ENCODE peak calls at places on chromosomes 7 and 10, in seven cellular contexts. Y is astrocyte of the spinal cord, D is RWPE2, L is H1, V is heart right ventricle, B is right cardiac atrium, C is body of pancreas. O is an unnamed sample.

GRCh38 chr7:112995091-112995824 is 91.4 kb downstream of the GPR85 start:
- DNase-seq in Y (peak), D (no peak), L (no peak), V (peak), B (peak), C (no peak), O (no peak)

GRCh38 chr7:156854654-156855053 is 38.3 kb downstream of the LMBR1 start:
- DNase-seq in Y (no peak), D (no peak), L (no peak), V (no peak), B (no peak), C (no peak), O (no peak)

GRCh38 chr7:107463139-107464078 is 6.4 kb upstream of the GPR22 start:
- DNase-seq in Y (peak), D (no peak), L (peak), V (peak), B (peak), C (peak), O (peak)

GRCh38 chr10:125129076-125129458 is 31.3 kb downstream of the CTBP2 start:
- DNase-seq in Y (no peak), D (no peak), L (no peak), V (no peak), B (no peak), C (no peak), O (no peak)

GRCh38 chr7:134766779-134767566 is 12.5 kb upstream of the CALD1 start:
- DNase-seq in Y (peak), D (no peak), L (no peak), V (no peak), B (peak), C (no peak), O (no peak)

GRCh38 chr10:46285966-46286620 is 704 bp upstream of the ANTXRL start:
- DNase-seq in Y (no peak), D (peak), L (no peak), V (no peak), B (no peak), C (no peak), O (peak)

GRCh38 chr7:32515890-32516550 is 20.7 kb downstream of the AVL9 start:
- DNase-seq in Y (peak), D (no peak), L (no peak), V (no peak), B (no peak), C (no peak), O (no peak)

GRCh38 chr10:102744374-102745051 is 765 bp downstream of the WBP1L start:
- DNase-seq in Y (peak), D (no peak), L (no peak), V (no peak), B (peak), C (peak), O (no peak)

GRCh38 chr10:89147256-89147655 is 59.9 kb downstream of the CH25H start:
- DNase-seq in Y (peak), D (no peak), L (no peak), V (no peak), B (no peak), C (no peak), O (no peak)

GRCh38 chr10:75613685-75614587 is 182.5 kb downstream of the LRMDA start:
- DNase-seq in Y (no peak), D (no peak), L (no peak), V (no peak), B (no peak), C (no peak), O (no peak)

GRCh38 chr10:125162181-125162906 is 2.0 kb upstream of the CTBP2 start:
- DNase-seq in Y (no peak), D (no peak), L (no peak), V (no peak), B (no peak), C (no peak), O (no peak)

GRCh38 chr10:22433875-22434274 is 88.6 kb downstream of the SPAG6 start:
- DNase-seq in Y (peak), D (no peak), L (no peak), V (no peak), B (no peak), C (no peak), O (no peak)

GRCh38 chr7:149027560-149028345 is 552 bp downstream of the PDIA4 start:
- DNase-seq in Y (peak), D (no peak), L (no peak), V (no peak), B (no peak), C (no peak), O (no peak)

GRCh38 chr7:2358968-2359527 is 4.4 kb downstream of the EIF3B start:
- DNase-seq in Y (no peak), D (no peak), L (no peak), V (no peak), B (no peak), C (no peak), O (peak)

GRCh38 chr10:62175256-62175655 is 93.4 kb downstream of the RTKN2 start:
- DNase-seq in Y (no peak), D (no peak), L (no peak), V (no peak), B (no peak), C (no peak), O (no peak)

GRCh38 chr7:45089314-45089891 is 634 bp upstream of the NACAD start:
- DNase-seq in Y (peak), D (no peak), L (peak), V (peak), B (peak), C (peak), O (peak)

GRCh38 chr7:64045301-64046040 is at the start of gene ZNF727:
- DNase-seq in Y (no peak), D (no peak), L (no peak), V (peak), B (peak), C (peak), O (peak)

GRCh38 chr7:94451276-94451675 is 56.6 kb downstream of the COL1A2 start:
- DNase-seq in Y (no peak), D (no peak), L (no peak), V (no peak), B (no peak), C (no peak), O (no peak)

GRCh38 chr7:459584-460373 is 59.9 kb downstream of the PDGFA start:
- DNase-seq in Y (no peak), D (peak), L (no peak), V (no peak), B (no peak), C (no peak), O (no peak)

GRCh38 chr7:141361965-141362364 is 189.2 kb upstream of the AGK start:
- DNase-seq in Y (no peak), D (no peak), L (no peak), V (no peak), B (no peak), C (no peak), O (no peak)

GRCh38 chr7:132275811-132276210 is 300.5 kb downstream of the PLXNA4 start:
- DNase-seq in Y (no peak), D (no peak), L (no peak), V (no peak), B (no peak), C (no peak), O (no peak)

GRCh38 chr10:132238371-132239125 is 51.8 kb downstream of the DPYSL4 start:
- DNase-seq in Y (no peak), D (no peak), L (no peak), V (no peak), B (peak), C (no peak), O (peak)

GRCh38 chr7:7944619-7945282 is 23.8 kb upstream of the GLCCI1 start:
- DNase-seq in Y (no peak), D (no peak), L (no peak), V (no peak), B (no peak), C (peak), O (peak)

GRCh38 chr7:111690364-111691111 is 128.2 kb upstream of the IMMP2L start:
- DNase-seq in Y (no peak), D (no peak), L (no peak), V (no peak), B (no peak), C (no peak), O (no peak)

GRCh38 chr10:129464251-129464650 is 2.8 kb upstream of the MGMT start:
- DNase-seq in Y (no peak), D (no peak), L (no peak), V (no peak), B (no peak), C (no peak), O (no peak)

GRCh38 chr7:1169409-1170368 is 9.7 kb upstream of the ZFAND2A start:
- DNase-seq in Y (peak), D (no peak), L (no peak), V (peak), B (peak), C (peak), O (peak)

GRCh38 chr7:11247545-11247944 is 273.9 kb downstream of the PHF14 start:
- DNase-seq in Y (no peak), D (no peak), L (no peak), V (no peak), B (no peak), C (no peak), O (no peak)

GRCh38 chr10:48456808-48457761 is 147.8 kb downstream of the ARHGAP22 start:
- DNase-seq in Y (no peak), D (peak), L (no peak), V (no peak), B (no peak), C (no peak), O (peak)

GRCh38 chr7:33423646-33424020 is 294.3 kb downstream of the BBS9 start:
- DNase-seq in Y (no peak), D (no peak), L (peak), V (no peak), B (no peak), C (no peak), O (peak)

GRCh38 chr7:105896407-105896842 is 20.0 kb upstream of the ATXN7L1 start:
- DNase-seq in Y (no peak), D (no peak), L (no peak), V (no peak), B (no peak), C (peak), O (no peak)

GRCh38 chr7:31192996-31193395 is 140.9 kb downstream of the ADCYAP1R1 start:
- DNase-seq in Y (peak), D (peak), L (peak), V (peak), B (peak), C (peak), O (peak)

GRCh38 chr10:3763852-3764625 is 21.0 kb downstream of the KLF6 start:
- DNase-seq in Y (peak), D (no peak), L (no peak), V (no peak), B (no peak), C (no peak), O (no peak)

GRCh38 chr10:6722616-6723004 is 142.5 kb upstream of the PRKCQ start:
- DNase-seq in Y (no peak), D (no peak), L (no peak), V (no peak), B (no peak), C (no peak), O (no peak)

GRCh38 chr10:84200537-84201243 is 6.4 kb downstream of the CDHR1 start:
- DNase-seq in Y (no peak), D (no peak), L (no peak), V (no peak), B (no peak), C (no peak), O (no peak)

GRCh38 chr7:138465046-138465445 is 5.0 kb downstream of the TRIM24 start:
- DNase-seq in Y (peak), D (no peak), L (no peak), V (no peak), B (no peak), C (no peak), O (no peak)

GRCh38 chr7:114988755-114989154 is 66.9 kb downstream of the MDFIC start:
- DNase-seq in Y (peak), D (no peak), L (no peak), V (peak), B (peak), C (peak), O (no peak)

GRCh38 chr7:114986181-114986800 is 64.4 kb downstream of the MDFIC start:
- DNase-seq in Y (no peak), D (no peak), L (no peak), V (no peak), B (no peak), C (no peak), O (no peak)

GRCh38 chr7:114988035-114988434 is 66.1 kb downstream of the MDFIC start:
- DNase-seq in Y (no peak), D (no peak), L (no peak), V (peak), B (no peak), C (no peak), O (no peak)

GRCh38 chr7:114985316-114985715 is 63.4 kb downstream of the MDFIC start:
- DNase-seq in Y (no peak), D (no peak), L (no peak), V (no peak), B (no peak), C (no peak), O (no peak)

GRCh38 chr7:114986805-114987204 is 64.9 kb downstream of the MDFIC start:
- DNase-seq in Y (peak), D (no peak), L (no peak), V (no peak), B (no peak), C (no peak), O (no peak)
- H3K4me3 ChIP-seq in Y (no peak), D (no peak), L (no peak), V (no peak), B (no peak), C (no peak), O (no peak)

DNA sequence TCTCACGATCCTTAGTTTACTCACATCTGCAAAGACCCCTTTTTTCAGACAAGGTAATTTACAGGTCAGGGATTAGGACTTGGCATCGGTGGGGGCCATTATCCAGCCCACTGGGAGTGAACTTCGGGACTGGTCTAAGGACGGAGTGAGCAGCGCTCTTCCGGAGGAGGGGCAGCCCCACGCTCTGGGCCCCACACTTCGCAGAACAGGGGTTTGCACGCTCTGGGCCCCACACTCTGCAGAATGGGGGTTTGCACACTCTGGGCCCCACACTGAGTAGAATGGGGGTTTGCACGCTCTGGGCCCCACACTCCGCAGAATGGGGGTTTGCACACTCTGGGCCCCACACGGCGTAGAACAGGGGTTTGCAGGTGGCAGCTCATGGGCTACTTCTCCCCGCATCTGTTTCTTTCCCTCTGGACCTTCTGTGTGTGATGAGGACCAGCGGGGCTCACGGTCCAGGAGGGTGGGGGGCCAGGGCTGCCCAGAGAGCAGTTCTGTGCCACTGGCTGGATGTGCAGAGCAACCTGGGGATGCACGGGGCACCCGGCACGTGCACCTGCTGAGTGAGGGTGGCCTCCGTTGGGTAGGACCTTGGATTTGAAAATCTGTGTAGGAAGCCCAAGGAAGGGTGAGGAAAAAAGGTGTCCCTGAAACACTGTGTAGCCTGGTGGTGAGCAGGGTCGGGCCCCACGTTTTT is 134.8 kb downstream of the WDR37 start:
- DNase-seq in Y (no peak), D (no peak), L (no peak), V (no peak), B (no peak), C (no peak), O (no peak)
- H3K4me3 ChIP-seq in Y (no peak), D (no peak), L (no peak), V (no peak), B (no peak), C (no peak), O (no peak)

GRCh38 chr7:55193245-55193644 is 171.9 kb upstream of the LANCL2 start:
- DNase-seq in Y (no peak), D (no peak), L (no peak), V (no peak), B (no peak), C (no peak), O (no peak)
- H3K4me3 ChIP-seq in Y (no peak), D (no peak), L (no peak), V (no peak), B (no peak), C (no peak), O (no peak)

GRCh38 chr10:54469587-54470323 is 331.3 kb downstream of the PCDH15 start:
- DNase-seq in Y (no peak), D (no peak), L (no peak), V (no peak), B (no peak), C (no peak), O (no peak)
- H3K4me3 ChIP-seq in Y (no peak), D (no peak), L (no peak), V (no peak), B (no peak), C (no peak), O (no peak)